ENCODE peak calls at places on chromosome 2, in six cellular contexts. I is HCT116, J is coronary artery, T is progenitor cell of endocrine pancreas, B is MCF 10A, M is brain microvascular endothelial cell. K is an unnamed sample.

GRCh38 chr2:132815522-132815921 is 145.5 kb upstream of the LYPD1 start:
- DNase-seq in I (no peak), B (peak), M (peak), J (no peak), T (no peak), K (peak)

GRCh38 chr2:52404866-52405265 is 1362.7 kb upstream of the CHAC2 start:
- DNase-seq in J (no peak), T (no peak), B (no peak), I (no peak), M (no peak), K (peak)

GRCh38 chr2:240998706-240999000 is 235 bp downstream of the SNED1 start:
- DNase-seq in B (no peak), T (no peak), M (no peak), J (no peak), I (no peak), K (no peak)

GRCh38 chr2:68839260-68839833 is 31.9 kb downstream of the BMP10 start:
- DNase-seq in T (no peak), J (no peak), M (no peak), I (peak), B (peak), K (no peak)

GRCh38 chr2:127647242-127648190 is 1.6 kb downstream of the GPR17 start:
- DNase-seq in T (no peak), B (peak), I (no peak), J (no peak), M (peak), K (no peak)

GRCh38 chr2:197293252-197294007 is 17.1 kb downstream of the ANKRD44 start:
- DNase-seq in J (no peak), M (no peak), I (no peak), T (no peak), B (no peak), K (no peak)

GRCh38 chr2:134120718-134121630 is 132.9 kb upstream of the MGAT5 start:
- DNase-seq in B (peak), M (peak), T (peak), J (peak), I (no peak), K (peak)

GRCh38 chr2:128734521-128735295 is 416.0 kb upstream of the HS6ST1 start:
- DNase-seq in B (no peak), J (no peak), T (no peak), I (no peak), M (peak), K (peak)

GRCh38 chr2:95206086-95206485 is 1.2 kb upstream of the ZNF892 start:
- DNase-seq in J (no peak), M (no peak), I (no peak), T (no peak), B (no peak), K (no peak)

GRCh38 chr2:43312751-43313641 is 86.6 kb upstream of the ZFP36L2 start:
- DNase-seq in M (no peak), I (no peak), T (no peak), J (no peak), B (peak), K (peak)

GRCh38 chr2:99771691-99772333 is 282.0 kb upstream of the REV1 start:
- DNase-seq in I (no peak), J (no peak), T (no peak), M (no peak), B (no peak), K (no peak)

GRCh38 chr2:100935372-100935752 is 66.7 kb upstream of the RPL31 start:
- DNase-seq in T (no peak), I (no peak), J (no peak), M (peak), B (no peak), K (peak)

GRCh38 chr2:64153811-64154210 is 9.6 kb upstream of the PELI1 start:
- DNase-seq in J (no peak), M (no peak), T (no peak), I (no peak), B (no peak), K (no peak)

GRCh38 chr2:135050132-135050531 is 2.0 kb upstream of the RAB3GAP1 start:
- DNase-seq in I (no peak), T (no peak), B (no peak), J (no peak), M (no peak), K (no peak)

GRCh38 chr2:207073791-207074678 is 91.7 kb downstream of the KLF7 start:
- DNase-seq in B (no peak), M (no peak), I (no peak), J (no peak), T (no peak), K (peak)

GRCh38 chr2:73984922-73985317 is 210 bp downstream of the TET3 start:
- DNase-seq in T (peak), I (no peak), J (no peak), B (no peak), M (no peak), K (no peak)

GRCh38 chr2:142980246-142981068 is 103.0 kb downstream of the KYNU start:
- DNase-seq in T (no peak), J (no peak), I (peak), M (peak), B (peak), K (peak)

GRCh38 chr2:233303252-233303651 is 4.4 kb upstream of the SAG start:
- DNase-seq in J (no peak), I (no peak), M (no peak), T (no peak), B (no peak), K (no peak)

GRCh38 chr2:209368924-209369323 is 54.9 kb upstream of the MAP2 start:
- DNase-seq in T (no peak), B (peak), J (no peak), I (peak), M (peak), K (peak)

GRCh38 chr2:146004470-146004869 is 1484.6 kb upstream of the ZEB2 start:
- DNase-seq in T (no peak), M (peak), B (peak), I (no peak), J (no peak), K (peak)

GRCh38 chr2:213764849-213765248 is 480.6 kb downstream of the SPAG16 start:
- DNase-seq in M (no peak), I (no peak), T (no peak), J (no peak), B (no peak), K (no peak)

GRCh38 chr2:171347158-171347557 is 86.6 kb downstream of the METTL8 start:
- DNase-seq in B (no peak), J (no peak), T (no peak), M (peak), I (no peak), K (no peak)
- TF ChIP-seq CTCF in B (no peak), J (no peak), T (no peak), M (peak), I (no peak), K (no peak)

GRCh38 chr2:113799375-113799774 is 42.9 kb upstream of the SLC35F5 start:
- DNase-seq in M (no peak), J (no peak), T (no peak), B (no peak), I (no peak), K (peak)
- TF ChIP-seq CTCF in M (peak), J (no peak), T (no peak), B (no peak), I (no peak), K (no peak)

DNA sequence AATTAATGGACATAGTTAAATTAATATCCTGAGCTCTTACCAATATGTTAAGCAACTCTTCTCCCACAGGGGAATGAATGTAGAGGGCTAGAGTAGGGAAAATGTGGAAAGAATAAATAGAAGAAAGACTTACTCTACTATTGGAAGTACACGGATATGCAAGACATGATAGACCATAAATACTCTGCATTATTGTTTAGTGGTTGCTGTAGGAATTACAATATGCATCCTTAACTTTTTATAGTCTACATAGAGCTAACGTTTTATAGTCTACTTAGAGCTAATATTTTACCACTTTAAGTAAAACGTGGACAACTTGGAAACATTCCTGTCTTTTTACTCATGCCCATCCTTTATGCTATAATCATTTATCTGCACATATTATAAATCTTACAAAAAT is 163.8 kb upstream of the GALNT5 start:
- DNase-seq in T (no peak), M (no peak), J (no peak), I (no peak), B (no peak), K (no peak)
- TF ChIP-seq CTCF in T (no peak), M (no peak), J (no peak), I (no peak), B (no peak), K (no peak)

DNA sequence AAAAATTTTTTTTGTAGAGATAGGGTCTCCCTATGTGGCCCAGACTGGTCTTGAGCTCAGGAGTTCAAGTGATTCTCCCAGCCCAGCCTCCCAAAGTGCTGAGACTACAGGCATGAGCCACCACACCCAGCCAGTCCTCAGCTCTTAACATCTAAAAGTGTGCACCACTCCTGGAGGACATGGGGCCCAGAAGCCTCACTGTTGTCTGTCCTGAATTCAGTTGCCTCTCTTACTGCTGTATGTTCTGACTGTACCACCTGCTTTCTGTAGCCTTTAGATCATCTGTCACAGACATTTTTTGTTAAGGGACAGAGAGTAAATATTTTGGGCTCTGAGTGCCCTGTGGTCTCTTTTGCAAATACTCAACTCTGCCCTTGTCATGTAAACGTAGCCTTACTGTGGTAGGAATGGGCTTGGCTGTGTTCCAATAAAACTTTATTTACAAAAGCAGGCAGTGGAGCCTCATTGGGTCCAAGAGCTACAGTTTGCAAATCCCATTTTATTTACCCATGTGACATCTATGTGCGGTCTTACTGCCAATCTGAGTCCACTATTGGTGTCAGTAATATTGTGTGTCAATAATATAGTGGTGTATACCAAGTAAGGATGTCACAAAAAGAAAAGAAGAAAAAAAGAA is 38.1 kb downstream of the TMEM37 start:
- DNase-seq in I (no peak), J (no peak), T (no peak), M (no peak), B (no peak), K (no peak)
- TF ChIP-seq CTCF in I (no peak), J (no peak), T (no peak), M (no peak), B (no peak), K (no peak)

GRCh38 chr2:34547340-34547739 is 948.2 kb upstream of the FAM98A start:
- DNase-seq in I (no peak), J (no peak), B (no peak), T (no peak), M (no peak), K (no peak)
- TF ChIP-seq CTCF in I (no peak), J (no peak), B (no peak), T (no peak), M (no peak), K (no peak)

GRCh38 chr2:70747284-70747683 is 20.7 kb downstream of the ADD2 start:
- DNase-seq in T (no peak), J (no peak), I (no peak), M (no peak), B (no peak), K (no peak)
- TF ChIP-seq CTCF in T (no peak), J (no peak), I (no peak), M (no peak), B (no peak), K (no peak)

DNA sequence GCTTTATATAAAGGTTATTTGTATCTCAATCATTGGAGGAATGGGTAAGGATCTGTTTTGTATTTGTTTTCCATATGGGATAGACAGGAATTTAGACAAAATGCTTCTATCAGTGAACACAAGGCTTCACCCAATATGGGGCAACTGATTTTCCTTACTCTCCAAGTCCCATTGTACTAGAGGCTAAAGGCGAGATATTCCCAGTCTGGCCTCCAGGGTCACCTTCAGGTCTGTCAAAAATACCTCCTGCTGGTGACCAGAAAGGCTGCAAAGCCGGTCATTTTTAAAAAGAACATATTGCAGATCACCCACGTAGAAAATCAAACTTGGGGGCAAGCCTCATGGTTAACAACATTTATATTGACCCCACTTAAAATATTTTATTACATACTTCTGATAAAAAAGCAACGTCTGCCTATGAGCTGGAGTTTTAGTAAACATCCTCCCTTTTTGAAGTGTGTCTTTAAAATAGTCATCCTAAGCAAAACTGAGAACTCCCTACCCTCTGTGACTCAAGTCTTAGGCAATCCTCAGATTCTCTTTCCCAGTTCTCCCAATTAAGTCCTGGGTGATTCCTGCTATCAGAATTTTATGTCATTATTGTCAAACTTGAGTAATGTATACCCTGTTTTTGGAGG is 276.6 kb downstream of the MREG start:
- DNase-seq in J (no peak), I (peak), B (peak), M (no peak), T (no peak), K (peak)
- TF ChIP-seq CTCF in J (no peak), I (peak), B (no peak), M (peak), T (peak), K (peak)